ENCODE peak calls at places on chromosomes 5 and 9, in six cellular contexts. M is CD4-positive, alpha-beta T cell; S is A549; O is lung; I is brain microvascular endothelial cell; R is astrocyte. W is an unnamed sample.

GRCh38 chr9:113519401-113520108 is 56.0 kb downstream of the RGS3 start:
- DNase-seq in S (peak), O (no peak), I (no peak), M (no peak), R (peak), W (no peak)

GRCh38 chr5:176319827-176320554 is 41.6 kb downstream of the KIAA1191 start:
- DNase-seq in O (no peak), S (peak), I (no peak), R (no peak), M (no peak), W (no peak)

GRCh38 chr9:304106-304505 is 89.4 kb downstream of the DOCK8 start:
- DNase-seq in I (no peak), O (no peak), S (no peak), R (no peak), M (no peak), W (no peak)

GRCh38 chr9:123338710-123339665 is 17.0 kb upstream of the CRB2 start:
- DNase-seq in O (no peak), M (peak), S (no peak), R (peak), I (peak), W (no peak)

GRCh38 chr5:124342027-124342471 is 404.4 kb downstream of the ZNF608 start:
- DNase-seq in O (peak), S (no peak), R (peak), I (peak), M (no peak), W (no peak)

GRCh38 chr5:115351356-115352195 is 55.1 kb upstream of the CCDC112 start:
- DNase-seq in S (peak), O (no peak), M (no peak), I (peak), R (peak), W (no peak)

GRCh38 chr9:128190516-128191405 is 611 bp downstream of the CIZ1 start:
- DNase-seq in I (no peak), R (no peak), S (no peak), M (no peak), O (no peak), W (no peak)

GRCh38 chr5:78509884-78510769 is 138.4 kb downstream of the LHFPL2 start:
- DNase-seq in M (no peak), I (no peak), S (no peak), O (peak), R (no peak), W (no peak)

GRCh38 chr9:19665146-19665863 is 123.5 kb downstream of the SLC24A2 start:
- DNase-seq in O (no peak), M (no peak), S (no peak), R (no peak), I (no peak), W (no peak)

GRCh38 chr5:40401965-40402364 is 277.8 kb upstream of the PTGER4 start:
- DNase-seq in O (no peak), S (no peak), M (no peak), R (no peak), I (peak), W (no peak)

GRCh38 chr9:87445646-87446045 is 52.0 kb upstream of the DAPK1 start:
- DNase-seq in M (no peak), S (peak), R (no peak), I (peak), O (peak), W (no peak)

GRCh38 chr9:80899208-80899607 is 790.1 kb downstream of the TLE1 start:
- DNase-seq in M (no peak), S (no peak), I (no peak), R (peak), O (no peak), W (no peak)

GRCh38 chr5:123807177-123807900 is 295.4 kb downstream of the CSNK1G3 start:
- DNase-seq in I (no peak), O (no peak), S (no peak), M (no peak), R (no peak), W (no peak)

GRCh38 chr5:150144211-150144801 is 11.3 kb downstream of the PDGFRB start:
- DNase-seq in S (no peak), I (peak), R (peak), M (no peak), O (peak), W (peak)

GRCh38 chr5:57468481-57469165 is 14.0 kb downstream of the ACTBL2 start:
- DNase-seq in S (no peak), I (no peak), R (peak), M (no peak), O (no peak), W (no peak)

GRCh38 chr5:43038523-43038989 is 1.6 kb downstream of the ANXA2R start:
- DNase-seq in M (no peak), R (peak), O (no peak), S (no peak), I (peak), W (no peak)
- H3K27ac ChIP-seq in M (peak), R (peak), O (peak), S (no peak), I (peak), W (no peak)

DNA sequence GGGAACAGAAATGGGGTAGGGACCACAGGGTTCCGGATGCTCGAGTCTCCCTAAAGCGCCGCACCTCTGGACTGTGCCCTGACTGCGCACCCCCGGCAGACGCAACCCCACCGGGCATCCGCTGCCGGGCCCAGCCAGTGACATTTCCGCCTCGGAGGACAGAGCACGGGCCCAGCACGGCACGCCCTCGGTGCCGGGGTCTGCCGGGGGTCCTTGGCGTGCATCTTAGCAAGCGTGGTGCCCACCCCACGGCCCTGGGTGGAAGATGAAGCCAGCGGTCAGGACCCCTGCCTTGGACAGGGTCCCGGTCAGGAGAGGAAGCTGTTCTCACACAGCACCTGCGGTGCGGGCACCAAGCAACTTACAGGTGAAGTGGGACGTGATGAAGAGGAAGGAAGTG is 7.1 kb downstream of the INPP5E start:
- DNase-seq in I (no peak), M (no peak), R (no peak), O (no peak), S (no peak), W (peak)
- H3K27ac ChIP-seq in I (no peak), M (no peak), R (no peak), O (no peak), S (no peak), W (no peak)

GRCh38 chr5:168118042-168118668 is 173.3 kb upstream of the WWC1 start:
- DNase-seq in S (no peak), M (no peak), R (no peak), O (no peak), I (no peak), W (no peak)

GRCh38 chr5:168114444-168115017 is 176.9 kb upstream of the WWC1 start:
- DNase-seq in M (no peak), R (no peak), O (peak), I (peak), S (peak), W (no peak)

GRCh38 chr5:168121138-168121494 is 170.3 kb upstream of the WWC1 start:
- DNase-seq in S (no peak), O (no peak), R (no peak), M (no peak), I (no peak), W (no peak)

GRCh38 chr5:168120416-168121137 is 170.9 kb upstream of the WWC1 start:
- DNase-seq in O (no peak), R (no peak), S (no peak), I (no peak), M (no peak), W (no peak)

GRCh38 chr5:168117469-168117868 is 174.0 kb upstream of the WWC1 start:
- DNase-seq in O (no peak), M (no peak), S (no peak), R (no peak), I (no peak), W (no peak)
- H3K27ac ChIP-seq in O (no peak), M (no peak), S (no peak), R (no peak), I (no peak), W (no peak)

DNA sequence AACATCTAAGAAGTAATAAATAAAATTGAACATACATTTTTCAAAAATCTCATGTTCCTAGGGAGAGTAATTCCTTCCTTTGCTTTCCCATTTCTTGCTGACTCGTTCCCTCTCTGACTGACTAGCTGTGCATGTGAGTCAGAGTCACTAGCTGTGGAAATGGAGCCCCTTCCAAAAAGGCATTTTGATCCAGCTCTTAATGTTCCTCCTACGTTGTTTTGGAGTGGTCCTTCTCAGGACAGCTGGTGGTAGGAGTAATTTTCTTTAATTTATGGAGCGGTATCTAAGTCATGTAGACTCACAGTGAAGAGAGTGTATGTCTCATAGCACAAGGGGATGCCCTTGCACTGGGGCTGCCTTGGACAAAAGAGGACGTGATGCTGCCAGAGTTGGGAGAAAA is 460.2 kb downstream of the GADD45G start:
- DNase-seq in S (no peak), M (no peak), O (no peak), I (no peak), R (no peak), W (no peak)
- H3K27ac ChIP-seq in S (no peak), M (no peak), O (no peak), I (no peak), R (no peak), W (no peak)

GRCh38 chr5:179284751-179285191 is 60.5 kb downstream of the ADAMTS2 start:
- DNase-seq in O (no peak), I (no peak), R (no peak), M (no peak), S (no peak), W (peak)
- H3K27ac ChIP-seq in O (no peak), I (no peak), R (no peak), M (no peak), S (no peak), W (no peak)

DNA sequence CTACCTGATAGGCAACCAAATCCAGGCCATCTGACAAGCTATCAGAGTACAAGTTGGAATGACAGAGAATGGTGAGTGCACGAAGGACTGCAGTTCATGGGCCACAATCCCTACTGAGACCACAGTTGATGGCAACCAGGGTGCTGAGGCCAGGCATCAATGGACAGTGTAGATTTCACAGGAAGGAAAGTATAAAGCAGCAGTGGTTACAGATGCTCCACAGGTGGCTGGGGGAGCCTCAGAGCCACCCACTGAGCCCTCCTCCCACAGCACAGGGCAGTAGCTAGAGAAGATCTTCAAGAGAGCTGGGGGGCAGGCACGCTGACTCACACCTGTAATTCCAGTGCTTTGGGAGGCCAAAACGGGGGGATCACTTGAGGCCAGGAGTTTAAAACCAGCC is 49.4 kb downstream of the RETREG1 start:
- DNase-seq in R (no peak), S (no peak), I (no peak), O (no peak), M (no peak), W (no peak)
- H3K27ac ChIP-seq in R (no peak), S (no peak), I (no peak), O (no peak), M (no peak), W (no peak)